ENCODE peak calls at places on chromosomes 7 and 10, in eight cellular contexts. L is heart right ventricle, U is AG04449, H is lung, T is choroid plexus epithelial cell, N is keratinocyte, J is sigmoid colon, E is tibial artery. R is an unnamed sample.
A peak's percentile ranks its signal among the peaks of the same experiment; 100 is the strongest.

GRCh38 chr10:94361161-94361794 is 1.5 kb downstream of the NOC3L start:
- DNase-seq in L (no peak), U (no peak), H (no peak), T (peak; percentile 48), N (no peak), J (no peak), E (no peak), R (no peak)

GRCh38 chr10:91800192-91800591 is 2.0 kb downstream of the TNKS2 start:
- DNase-seq in L (no peak), U (no peak), H (no peak), T (no peak), N (no peak), J (no peak), E (no peak), R (no peak)

GRCh38 chr10:74936577-74937445 is 110.4 kb downstream of the KAT6B start:
- DNase-seq in L (no peak), U (no peak), H (no peak), T (peak; percentile 84), N (no peak), J (no peak), E (no peak), R (no peak)

GRCh38 chr7:41955475-41956243 is 252.8 kb upstream of the INHBA start:
- DNase-seq in L (peak; percentile 91), U (peak; percentile 98), H (peak; percentile 90), T (peak; percentile 99), N (peak; percentile 63), J (peak; percentile 99), E (peak; percentile 98), R (peak; percentile 92)

GRCh38 chr10:28778524-28778923 is 101.2 kb downstream of the BAMBI start:
- DNase-seq in L (no peak), U (no peak), H (no peak), T (no peak), N (no peak), J (no peak), E (no peak), R (no peak)

GRCh38 chr7:8201846-8202441 is 60.0 kb downstream of the ICA1 start:
- DNase-seq in L (no peak), U (no peak), H (no peak), T (no peak), N (no peak), J (no peak), E (no peak), R (no peak)

GRCh38 chr7:21140622-21141021 is 287.3 kb upstream of the SP4 start:
- DNase-seq in L (no peak), U (no peak), H (no peak), T (no peak), N (no peak), J (no peak), E (no peak), R (no peak)

GRCh38 chr10:115432188-115432819 is 339.1 kb downstream of the ATRNL1 start:
- DNase-seq in L (no peak), U (no peak), H (no peak), T (peak; percentile 60), N (no peak), J (no peak), E (no peak), R (no peak)

GRCh38 chr7:64880322-64881297 is 22.5 kb upstream of the ZNF273 start:
- DNase-seq in L (no peak), U (no peak), H (peak; percentile 20), T (no peak), N (no peak), J (peak; percentile 38), E (peak; percentile 54), R (peak; percentile 13)

GRCh38 chr7:30475580-30475979 is 3.0 kb downstream of the NOD1 start:
- DNase-seq in L (no peak), U (no peak), H (no peak), T (no peak), N (no peak), J (no peak), E (no peak), R (no peak)

GRCh38 chr10:79112898-79113431 is 44.2 kb downstream of the ZMIZ1 start:
- DNase-seq in L (peak; percentile 54), U (peak; percentile 53), H (no peak), T (peak; percentile 63), N (peak; percentile 36), J (peak; percentile 91), E (peak; percentile 78), R (no peak)

GRCh38 chr7:138625849-138626230 is 75.3 kb downstream of the SVOPL start:
- DNase-seq in L (no peak), U (no peak), H (no peak), T (no peak), N (no peak), J (no peak), E (no peak), R (no peak)

GRCh38 chr10:30705086-30705624 is 75.6 kb upstream of the LYZL2 start:
- DNase-seq in L (no peak), U (no peak), H (no peak), T (no peak), N (no peak), J (no peak), E (no peak), R (no peak)

GRCh38 chr7:15686209-15686956 is at the start of gene MEOX2:
- DNase-seq in L (peak; percentile 86), U (no peak), H (peak; percentile 57), T (peak; percentile 28), N (no peak), J (peak; percentile 90), E (peak; percentile 94), R (peak; percentile 94)

GRCh38 chr10:118850418-118851061 is 95.8 kb upstream of the CACUL1 start:
- DNase-seq in L (peak; percentile 61), U (no peak), H (peak; percentile 68), T (peak; percentile 77), N (no peak), J (no peak), E (no peak), R (peak; percentile 91)

GRCh38 chr7:151896486-151896885 is 19.6 kb upstream of the PRKAG2 start:
- DNase-seq in L (no peak), U (no peak), H (no peak), T (no peak), N (no peak), J (peak; percentile 41), E (peak; percentile 38), R (peak; percentile 70)

GRCh38 chr10:113225364-113225763 is 275.3 kb downstream of the TCF7L2 start:
- DNase-seq in L (no peak), U (no peak), H (peak; percentile 11), T (no peak), N (no peak), J (no peak), E (no peak), R (no peak)

GRCh38 chr10:14624600-14624999 is 150.1 kb downstream of the FAM107B start:
- DNase-seq in L (no peak), U (no peak), H (no peak), T (no peak), N (no peak), J (no peak), E (no peak), R (no peak)

GRCh38 chr10:33186150-33186549 is 148.3 kb downstream of the NRP1 start:
- DNase-seq in L (no peak), U (no peak), H (no peak), T (no peak), N (no peak), J (no peak), E (no peak), R (no peak)

GRCh38 chr7:97732567-97733275 is 835 bp downstream of the TAC1 start:
- DNase-seq in L (no peak), U (no peak), H (no peak), T (no peak), N (no peak), J (no peak), E (no peak), R (no peak)

GRCh38 chr7:97734255-97734654 is 2.4 kb downstream of the TAC1 start:
- DNase-seq in L (no peak), U (no peak), H (no peak), T (no peak), N (no peak), J (no peak), E (no peak), R (no peak)

GRCh38 chr7:97735075-97735474 is 3.2 kb downstream of the TAC1 start:
- DNase-seq in L (no peak), U (no peak), H (no peak), T (no peak), N (no peak), J (no peak), E (no peak), R (no peak)

GRCh38 chr7:97733276-97734206 is 1.7 kb downstream of the TAC1 start:
- DNase-seq in L (no peak), U (no peak), H (no peak), T (no peak), N (no peak), J (no peak), E (peak; percentile 59), R (no peak)

GRCh38 chr7:97731736-97732370 is at the start of gene TAC1:
- DNase-seq in L (no peak), U (no peak), H (no peak), T (no peak), N (no peak), J (no peak), E (peak; percentile 53), R (no peak)
- H3K4me3 ChIP-seq in L (peak within 1 kb of the TSS; percentile 20), U (no peak within 1 kb of the TSS), H (no peak within 1 kb of the TSS), T (no peak within 1 kb of the TSS), N (no peak within 1 kb of the TSS), J (peak within 1 kb of the TSS; percentile 14), E (peak within 1 kb of the TSS; percentile 19), R (no peak within 1 kb of the TSS)

GRCh38 chr7:131007439-131008330 is 273.7 kb upstream of the KLF14 start:
- DNase-seq in L (no peak), U (no peak), H (peak; percentile 65), T (peak; percentile 79), N (no peak), J (peak; percentile 78), E (no peak), R (peak; percentile 93)
- TF ChIP-seq CTCF in L (no peak), U (peak; percentile 50), H (peak; percentile 37), T (peak; percentile 74), N (peak; percentile 63), J (peak; percentile 59), E (peak; percentile 40), R (no peak)

GRCh38 chr10:131579251-131580071 is 267.9 kb upstream of the TCERG1L start:
- DNase-seq in L (no peak), U (no peak), H (peak; percentile 21), T (no peak), N (no peak), J (no peak), E (peak; percentile 57), R (peak; percentile 65)
- H3K4me3 ChIP-seq in L (no peak overlapping the region), U (no peak overlapping the region), H (no peak overlapping the region), T (no peak overlapping the region), N (no peak overlapping the region), J (no peak overlapping the region), E (no peak overlapping the region), R (no peak overlapping the region)

GRCh38 chr7:121557034-121557892 is 161.2 kb upstream of the FAM3C start:
- DNase-seq in L (no peak), U (no peak), H (no peak), T (no peak), N (no peak), J (no peak), E (no peak), R (no peak)

GRCh38 chr7:121555558-121555957 is 159.4 kb upstream of the FAM3C start:
- DNase-seq in L (no peak), U (no peak), H (no peak), T (no peak), N (no peak), J (no peak), E (no peak), R (no peak)

GRCh38 chr7:121562274-121562673 is 166.2 kb upstream of the FAM3C start:
- DNase-seq in L (no peak), U (peak; percentile 23), H (no peak), T (peak; percentile 72), N (no peak), J (no peak), E (no peak), R (no peak)

GRCh38 chr7:121561717-121562116 is 165.6 kb upstream of the FAM3C start:
- DNase-seq in L (no peak), U (no peak), H (no peak), T (peak; percentile 48), N (no peak), J (no peak), E (no peak), R (no peak)

GRCh38 chr7:121558288-121558687 is 162.2 kb upstream of the FAM3C start:
- DNase-seq in L (no peak), U (no peak), H (no peak), T (no peak), N (no peak), J (no peak), E (no peak), R (no peak)
- TF ChIP-seq CTCF in L (no peak), U (no peak), H (no peak), T (peak; percentile 2), N (no peak), J (no peak), E (no peak), R (no peak)

R was measured in lower leg skin.